ENCODE peak calls at places on chromosomes 3 and 15, in ten cellular contexts. D is T-helper 2 cell; T is activated T-cell treated with anti-CD3 and anti-CD28 coated beads, Interleukin-2, amount 50 U/mL, for 72 hours; U is hippocampal formation; O is dermis blood vessel endothelial cell; K is iPS DF 19.7; Y is left colon; W is RWPE2; S is Daoy; M is MV-4-11. L is an unnamed sample.

GRCh38 chr3:153372326-153372725 is 210.3 kb downstream of the RAP2B start:
- DNase-seq in D (no peak), T (no peak), U (no peak), O (no peak), K (no peak), Y (no peak), W (no peak), S (no peak), M (peak; percentile 23), L (no peak)

GRCh38 chr15:51982013-51982769 is 10.6 kb upstream of the LEO1 start:
- DNase-seq in D (peak; percentile 43), T (peak; percentile 63), U (peak; percentile 63), O (peak; percentile 89), K (no peak), Y (peak; percentile 35), W (no peak), S (peak; percentile 79), M (peak; percentile 90), L (peak; percentile 92)

GRCh38 chr3:183527980-183528379 is 27.5 kb downstream of the KLHL6 start:
- DNase-seq in D (no peak), T (no peak), U (no peak), O (no peak), K (no peak), Y (no peak), W (no peak), S (no peak), M (no peak), L (no peak)

GRCh38 chr3:186784820-186785516 is 1.6 kb downstream of the EIF4A2 start:
- DNase-seq in D (no peak), T (no peak), U (no peak), O (no peak), K (no peak), Y (no peak), W (no peak), S (no peak), M (no peak), L (no peak)

GRCh38 chr15:37594431-37594830 is 340.0 kb upstream of the TMCO5A start:
- DNase-seq in D (no peak), T (no peak), U (no peak), O (no peak), K (no peak), Y (no peak), W (no peak), S (no peak), M (no peak), L (no peak)

GRCh38 chr15:72179950-72180581 is 17.5 kb downstream of the GRAMD2A start:
- DNase-seq in D (no peak), T (no peak), U (peak; percentile 65), O (peak; percentile 69), K (no peak), Y (no peak), W (peak; percentile 64), S (no peak), M (no peak), L (no peak)

GRCh38 chr15:59741274-59741906 is 52.3 kb upstream of the BNIP2 start:
- DNase-seq in D (no peak), T (peak; percentile 4), U (no peak), O (peak; percentile 14), K (no peak), Y (no peak), W (no peak), S (peak; percentile 52), M (peak; percentile 9), L (no peak)

GRCh38 chr3:43364926-43365325 is 78.6 kb downstream of the SNRK start:
- DNase-seq in D (no peak), T (no peak), U (no peak), O (no peak), K (no peak), Y (no peak), W (no peak), S (no peak), M (no peak), L (no peak)

GRCh38 chr3:64563776-64564175 is 124.0 kb downstream of the ADAMTS9 start:
- DNase-seq in D (no peak), T (no peak), U (no peak), O (no peak), K (no peak), Y (no peak), W (no peak), S (no peak), M (no peak), L (no peak)

GRCh38 chr3:64084640-64085039 is 61.3 kb upstream of the PSMD6 start:
- DNase-seq in D (no peak), T (no peak), U (no peak), O (no peak), K (no peak), Y (no peak), W (no peak), S (peak; percentile 68), M (no peak), L (no peak)

GRCh38 chr3:63279000-63279366 is 875 bp downstream of the SYNPR start:
- DNase-seq in D (no peak), T (no peak), U (no peak), O (no peak), K (no peak), Y (no peak), W (no peak), S (peak; percentile 6), M (no peak), L (no peak)

GRCh38 chr15:72934006-72934405 is 118.3 kb upstream of the NEO1 start:
- DNase-seq in D (no peak), T (no peak), U (no peak), O (no peak), K (no peak), Y (no peak), W (no peak), S (peak; percentile 12), M (no peak), L (no peak)

GRCh38 chr3:29871087-29871486 is 590.2 kb downstream of the RBMS3 start:
- DNase-seq in D (no peak), T (no peak), U (no peak), O (peak; percentile 25), K (no peak), Y (no peak), W (no peak), S (no peak), M (no peak), L (no peak)

GRCh38 chr3:144403040-144403457 is 431.4 kb downstream of the DIPK2A start:
- DNase-seq in D (no peak), T (no peak), U (no peak), O (no peak), K (no peak), Y (no peak), W (no peak), S (no peak), M (no peak), L (no peak)

GRCh38 chr3:28328188-28329151 is 20.1 kb upstream of the ZCWPW2 start:
- DNase-seq in D (no peak), T (no peak), U (peak; percentile 34), O (peak; percentile 60), K (no peak), Y (no peak), W (no peak), S (no peak), M (peak; percentile 15), L (no peak)

GRCh38 chr15:42050484-42051255 is 29.8 kb upstream of the PLA2G4E start:
- DNase-seq in D (no peak), T (no peak), U (no peak), O (no peak), K (no peak), Y (no peak), W (no peak), S (no peak), M (no peak), L (no peak)

GRCh38 chr3:79314962-79315361 is 452.8 kb downstream of the ROBO1 start:
- DNase-seq in D (no peak), T (no peak), U (no peak), O (no peak), K (no peak), Y (no peak), W (no peak), S (peak; percentile 7), M (no peak), L (no peak)

GRCh38 chr3:51099794-51100542 is 285.1 kb upstream of the MANF start:
- DNase-seq in D (no peak), T (no peak), U (no peak), O (peak; percentile 74), K (peak; percentile 15), Y (peak; percentile 63), W (no peak), S (peak; percentile 50), M (peak; percentile 19), L (no peak)

GRCh38 chr3:114154321-114154821 is 24.5 kb downstream of the DRD3 start:
- DNase-seq in D (no peak), T (no peak), U (no peak), O (no peak), K (peak; percentile 97), Y (no peak), W (no peak), S (no peak), M (no peak), L (no peak)

GRCh38 chr15:82768414-82769081 is 37.3 kb downstream of the FSD2 start:
- DNase-seq in D (no peak), T (no peak), U (no peak), O (no peak), K (no peak), Y (no peak), W (no peak), S (peak; percentile 15), M (no peak), L (no peak)

GRCh38 chr3:106078635-106079034 is 209.8 kb upstream of the CBLB start:
- DNase-seq in D (no peak), T (no peak), U (no peak), O (no peak), K (no peak), Y (no peak), W (no peak), S (no peak), M (no peak), L (no peak)

GRCh38 chr15:49462242-49462641 is 39.2 kb downstream of the FGF7 start:
- DNase-seq in D (no peak), T (no peak), U (no peak), O (no peak), K (no peak), Y (no peak), W (no peak), S (no peak), M (peak; percentile 51), L (no peak)

GRCh38 chr3:4042869-4043268 is 243.6 kb downstream of the LRRN1 start:
- DNase-seq in D (no peak), T (no peak), U (no peak), O (no peak), K (no peak), Y (no peak), W (no peak), S (no peak), M (no peak), L (no peak)

GRCh38 chr3:142088522-142088921 is 60.8 kb downstream of the TFDP2 start:
- DNase-seq in D (no peak), T (no peak), U (no peak), O (no peak), K (no peak), Y (no peak), W (no peak), S (peak; percentile 22), M (no peak), L (no peak)

GRCh38 chr3:47418167-47419082 is 37.6 kb downstream of the PTPN23 start:
- DNase-seq in D (no peak), T (no peak), U (no peak), O (no peak), K (no peak), Y (no peak), W (no peak), S (no peak), M (no peak), L (no peak)

GRCh38 chr3:50436063-50436674 is 67.3 kb downstream of the CACNA2D2 start:
- DNase-seq in D (peak; percentile 49), T (peak; percentile 79), U (no peak), O (peak; percentile 71), K (no peak), Y (peak; percentile 77), W (no peak), S (peak; percentile 47), M (peak; percentile 40), L (no peak)

GRCh38 chr3:168581718-168582332 is 486.1 kb upstream of the GOLIM4 start:
- DNase-seq in D (no peak), T (no peak), U (peak; percentile 79), O (no peak), K (no peak), Y (no peak), W (no peak), S (no peak), M (no peak), L (no peak)

GRCh38 chr3:21894459-21895083 is 143.6 kb upstream of the ZNF385D start:
- DNase-seq in D (no peak), T (no peak), U (peak; percentile 8), O (peak; percentile 46), K (no peak), Y (no peak), W (no peak), S (no peak), M (no peak), L (no peak)

L was measured in GF-D8.